ENCODE peak calls at places on chromosome 15, in five cellular contexts. R, M, Y, A and O are unnamed samples.

GRCh38 chr15:49060710-49061483 is 14.7 kb upstream of the SECISBP2L start:
- DNase-seq in R (peak; percentile 38), M (no peak), A (no peak), Y (no peak), O (peak; percentile 42)

GRCh38 chr15:28023422-28023821 is 75.7 kb downstream of the OCA2 start:
- DNase-seq in A (no peak), R (no peak), Y (no peak), M (no peak), O (no peak)

GRCh38 chr15:50134524-50135024 is 15.5 kb upstream of the ATP8B4 start:
- DNase-seq in Y (no peak), M (no peak), A (no peak), R (peak; percentile 90), O (peak; percentile 92)

GRCh38 chr15:62618432-62618831 is 424.1 kb upstream of the TPM1 start:
- DNase-seq in M (no peak), A (no peak), R (peak; percentile 89), Y (no peak), O (peak; percentile 72)

GRCh38 chr15:63016234-63016633 is 26.3 kb upstream of the TPM1 start:
- DNase-seq in M (no peak), A (no peak), Y (no peak), R (no peak), O (peak; percentile 32)

GRCh38 chr15:43093026-43093425 is 12.8 kb downstream of the UBR1 start:
- DNase-seq in M (no peak), Y (no peak), A (no peak), R (peak; percentile 73), O (peak; percentile 90)

GRCh38 chr15:82132116-82132515 is 86.3 kb upstream of the MEX3B start:
- DNase-seq in Y (no peak), A (no peak), M (no peak), R (no peak), O (no peak)

GRCh38 chr15:45205192-45205591 is 17.4 kb upstream of the SHF start:
- DNase-seq in Y (peak; percentile 76), M (peak; percentile 63), A (no peak), R (peak; percentile 78), O (peak; percentile 65)

GRCh38 chr15:42207674-42208579 is at the start of gene VPS39:
- DNase-seq in M (peak; percentile 62), R (peak; percentile 85), A (peak; percentile 41), Y (peak; percentile 92), O (peak; percentile 91)

GRCh38 chr15:100973351-100974034 is 54.3 kb downstream of the LRRK1 start:
- DNase-seq in Y (no peak), M (peak; percentile 30), R (peak; percentile 15), A (no peak), O (peak; percentile 10)

GRCh38 chr15:59327942-59328341 is 44.7 kb downstream of the MYO1E start:
- DNase-seq in Y (no peak), M (no peak), A (no peak), R (no peak), O (no peak)

GRCh38 chr15:58306591-58307312 is 125.0 kb upstream of the LIPC start:
- DNase-seq in M (no peak), A (no peak), Y (no peak), R (no peak), O (peak; percentile 18)

DNA sequence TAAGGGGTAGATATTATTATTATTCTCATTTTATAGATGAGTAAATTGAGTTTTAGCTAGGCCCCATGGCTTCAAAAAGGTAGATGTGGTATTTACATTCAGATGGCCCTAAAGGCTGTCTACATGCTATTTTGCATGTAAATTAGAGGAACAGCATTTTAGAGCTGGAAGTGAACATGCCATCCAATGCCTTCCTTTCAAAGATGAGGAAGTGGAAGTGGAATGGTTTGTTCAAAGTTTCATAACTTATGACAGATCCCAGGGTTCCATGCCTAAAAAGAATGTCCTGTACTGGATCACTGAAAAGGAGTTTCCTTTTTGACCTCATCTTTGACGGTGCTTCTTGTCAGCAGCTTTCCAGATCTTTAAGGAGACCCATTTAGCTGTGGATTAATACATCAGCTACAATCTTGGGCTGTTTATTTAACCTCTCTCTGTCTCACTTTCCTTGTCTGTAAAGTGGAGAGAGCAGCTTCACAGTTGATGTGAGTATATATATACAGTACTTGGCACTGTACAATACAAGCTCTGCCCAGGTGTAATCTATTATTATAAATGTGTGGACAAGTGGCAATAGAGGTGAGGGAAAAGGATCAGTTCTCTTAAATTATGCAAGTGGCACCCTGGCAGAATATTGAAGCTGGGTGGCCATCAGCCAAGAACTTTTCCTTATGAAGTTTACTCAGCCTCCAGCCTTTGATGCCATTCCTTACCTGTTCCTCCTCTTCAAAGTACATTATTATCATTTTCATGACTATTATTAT is 68.7 kb upstream of the GOLGA8B start:
- DNase-seq in A (no peak), M (no peak), R (no peak), Y (no peak), O (no peak)
- H2AFZ ChIP-seq in A (no peak overlapping the region), M (no peak overlapping the region), R (no peak overlapping the region), Y (no peak overlapping the region), O (no peak overlapping the region)

GRCh38 chr15:39232512-39232911 is 348.4 kb upstream of the THBS1 start:
- DNase-seq in Y (no peak), M (no peak), R (peak; percentile 14), A (no peak), O (peak; percentile 91)

GRCh38 chr15:39235084-39235795 is 345.6 kb upstream of the THBS1 start:
- DNase-seq in A (no peak), Y (no peak), R (peak; percentile 26), M (no peak), O (peak; percentile 84)

GRCh38 chr15:39239562-39239961 is 341.3 kb upstream of the THBS1 start:
- DNase-seq in R (no peak), M (no peak), A (no peak), Y (no peak), O (peak; percentile 47)

GRCh38 chr15:39238443-39238842 is 342.4 kb upstream of the THBS1 start:
- DNase-seq in M (no peak), A (no peak), R (peak; percentile 83), Y (no peak), O (no peak)

DNA sequence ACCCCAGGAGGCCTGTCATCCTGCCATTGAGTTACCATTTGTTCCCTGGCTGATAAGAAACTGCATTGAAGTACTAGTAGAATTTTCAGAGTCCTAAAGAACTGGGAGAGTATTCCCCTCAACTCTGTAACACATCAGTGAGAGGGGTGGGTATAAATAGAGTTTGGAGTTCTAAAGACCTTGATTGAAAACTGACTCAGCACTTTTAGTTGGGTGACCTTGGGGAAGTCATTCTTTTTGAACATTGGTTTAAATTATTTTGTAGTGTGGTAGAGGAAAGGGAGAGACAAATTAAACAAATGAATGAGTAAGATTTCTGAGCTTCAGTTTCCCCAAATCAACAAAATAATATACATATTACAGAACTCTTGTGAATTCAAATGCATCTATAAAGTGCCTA is 344.5 kb upstream of the THBS1 start:
- DNase-seq in M (no peak), Y (no peak), A (no peak), R (no peak), O (no peak)
- H3K4ac ChIP-seq in M (no peak overlapping the region), Y (no peak overlapping the region), A (no peak overlapping the region), R (no peak overlapping the region), O (no peak overlapping the region)

GRCh38 chr15:80743189-80743833 is 35.9 kb upstream of the CEMIP start:
- DNase-seq in R (peak; percentile 15), M (no peak), Y (no peak), A (no peak), O (peak; percentile 72)
- H2BK12ac ChIP-seq in R (no peak overlapping the region), M (no peak overlapping the region), Y (no peak overlapping the region), A (no peak overlapping the region), O (no peak overlapping the region)

DNA sequence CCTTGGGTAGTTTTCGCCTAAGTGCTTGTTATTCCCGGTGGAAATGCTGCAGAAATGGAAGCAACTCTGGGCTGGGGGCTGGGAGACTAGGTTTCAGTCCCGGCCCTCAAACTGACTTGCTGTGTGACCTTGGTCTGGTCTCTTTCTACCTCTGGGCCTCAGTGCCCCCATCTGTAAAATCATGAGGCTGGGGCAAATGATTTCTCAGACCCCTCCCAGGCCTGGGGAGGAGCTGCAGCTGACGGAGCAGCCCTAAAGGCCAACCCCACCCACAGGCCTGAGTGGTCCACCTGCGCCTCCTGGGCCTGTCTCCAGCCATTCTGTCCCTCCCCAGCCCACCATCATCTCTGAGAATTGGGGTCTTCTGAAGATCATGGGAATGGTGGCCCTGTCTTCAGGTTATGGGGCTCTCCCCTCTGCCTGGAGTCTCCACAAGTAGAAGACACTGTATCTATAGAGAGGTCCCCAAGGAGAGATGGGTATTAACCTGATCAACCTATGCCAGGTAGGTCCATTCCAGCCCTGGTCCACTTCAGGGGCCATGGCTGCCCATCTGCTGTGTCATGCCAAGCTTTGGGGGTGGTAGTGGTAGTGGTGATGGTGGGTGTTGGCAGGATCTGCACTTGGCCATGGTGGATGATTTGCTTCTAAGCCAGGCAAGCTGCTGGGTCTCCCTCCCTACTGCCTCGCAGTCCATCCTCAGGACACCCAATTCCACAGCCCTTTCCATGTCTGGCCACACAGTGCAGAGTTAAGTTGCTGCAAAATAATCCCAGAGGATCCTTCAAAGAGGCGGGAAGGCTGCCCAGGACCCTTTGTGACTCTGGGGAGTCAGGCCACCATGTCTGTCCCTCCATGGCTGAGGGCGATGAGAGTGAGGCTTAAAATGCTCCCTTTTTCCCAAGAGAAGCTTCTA is 46.0 kb downstream of the ITGA11 start:
- DNase-seq in R (no peak), M (no peak), A (no peak), Y (peak; percentile 12), O (no peak)
- H2AFZ ChIP-seq in R (no peak overlapping the region), M (no peak overlapping the region), A (no peak overlapping the region), Y (no peak overlapping the region), O (no peak overlapping the region)

GRCh38 chr15:51283026-51283425 is 55.4 kb downstream of the CYP19A1 start:
- DNase-seq in Y (no peak), R (no peak), M (no peak), A (no peak), O (no peak)
- H3K4ac ChIP-seq in Y (no peak overlapping the region), R (no peak overlapping the region), M (no peak overlapping the region), A (no peak overlapping the region), O (no peak overlapping the region)

DNA sequence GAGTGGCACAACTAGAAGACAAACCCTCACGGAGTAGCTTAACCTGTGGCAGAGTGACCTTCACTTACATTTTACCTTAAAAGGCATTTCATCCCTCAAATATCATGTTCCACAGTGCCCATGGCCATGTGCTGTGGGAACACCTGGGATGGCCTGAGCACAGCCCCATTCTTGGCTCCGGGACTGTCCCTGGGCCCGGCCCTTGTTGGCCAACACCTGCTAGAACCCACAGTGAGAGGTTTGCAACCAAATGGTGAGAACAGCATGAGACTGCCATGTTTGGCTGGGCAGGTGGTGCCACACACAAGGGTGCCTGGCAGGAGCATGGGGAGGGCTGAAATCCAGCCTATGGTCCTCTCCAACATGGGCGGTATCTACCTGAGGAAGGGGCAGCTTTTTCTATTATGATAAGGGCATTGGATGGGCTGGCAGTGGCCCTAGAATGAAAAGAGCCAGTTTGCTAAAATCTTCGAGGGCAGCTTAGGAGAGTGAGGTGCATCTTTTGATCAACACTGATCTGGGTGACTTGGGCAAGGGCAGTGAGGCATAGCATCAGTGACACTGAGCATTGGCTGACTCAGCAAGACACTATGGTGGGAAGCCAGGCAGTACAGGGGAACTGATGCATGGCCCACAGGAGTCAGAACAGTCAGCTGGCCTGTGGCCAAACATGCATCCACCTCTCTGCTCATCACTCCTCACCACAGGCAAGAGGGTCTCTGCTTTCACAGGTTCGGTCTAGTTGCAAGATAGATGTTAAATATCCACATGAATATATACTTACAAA is 53.9 kb downstream of the SYNM start:
- DNase-seq in Y (no peak), M (no peak), A (no peak), R (no peak), O (no peak)
- H2BK12ac ChIP-seq in Y (no peak overlapping the region), M (no peak overlapping the region), A (no peak overlapping the region), R (no peak overlapping the region), O (peak overlapping the region; percentile 15)

DNA sequence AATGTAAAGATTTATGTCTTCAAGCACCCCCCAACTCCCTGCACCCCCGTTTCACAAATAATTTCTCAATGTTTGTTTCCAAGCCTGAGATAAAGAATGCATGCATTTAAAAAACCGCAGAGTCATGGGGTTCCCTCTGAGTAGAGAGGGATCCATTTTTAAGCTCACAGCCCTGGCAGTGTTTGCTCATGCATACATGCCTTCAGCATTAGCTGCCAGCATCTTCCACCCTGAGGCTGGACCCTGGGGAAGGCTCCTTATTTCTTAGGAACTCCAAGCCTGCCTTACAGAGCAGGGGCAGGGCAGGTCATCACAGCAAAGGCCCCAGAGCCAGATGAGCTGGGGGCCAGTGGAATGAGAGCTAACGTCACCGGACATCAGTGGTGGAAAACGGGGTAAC is 31.3 kb downstream of the TLE3 start:
- DNase-seq in Y (no peak), M (no peak), R (peak; percentile 78), A (no peak), O (no peak)
- H2AFZ ChIP-seq in Y (no peak overlapping the region), M (no peak overlapping the region), R (no peak overlapping the region), A (no peak overlapping the region), O (no peak overlapping the region)